ENCODE peak calls at places on chromosomes 4 and X, in four cellular contexts. One of them, this sample, is unnamed.

GRCh38 chrX:150898343-150899190 is at the start of gene CD99L2:
- DNase-seq in psoas muscle: peak; percentile 94
- DNase-seq in pancreas: peak; percentile 84
- DNase-seq in SK-N-SH: peak; percentile 94
- DNase-seq in this sample: peak; percentile 84

GRCh38 chrX:130125090-130125489 is 14.8 kb upstream of the ELF4 start:
- DNase-seq in psoas muscle: peak; percentile 56
- DNase-seq in pancreas: no peak
- DNase-seq in SK-N-SH: peak; percentile 71
- DNase-seq in this sample: peak; percentile 58

GRCh38 chr4:94459462-94460161 is 7.9 kb downstream of the PDLIM5 start:
- DNase-seq in psoas muscle: no peak
- DNase-seq in pancreas: no peak
- DNase-seq in SK-N-SH: no peak
- DNase-seq in this sample: no peak

GRCh38 chr4:15327311-15328298 is 100.2 kb upstream of the C1QTNF7 start:
- DNase-seq in psoas muscle: no peak
- DNase-seq in pancreas: no peak
- DNase-seq in SK-N-SH: no peak
- DNase-seq in this sample: no peak

GRCh38 chr4:40211224-40212185 is 14.7 kb downstream of the RHOH start:
- DNase-seq in psoas muscle: no peak
- DNase-seq in pancreas: no peak
- DNase-seq in SK-N-SH: no peak
- DNase-seq in this sample: no peak

GRCh38 chrX:154490021-154490413 is 412 bp downstream of the SLC10A3 start:
- DNase-seq in psoas muscle: no peak
- DNase-seq in pancreas: peak; percentile 37
- DNase-seq in SK-N-SH: peak; percentile 43
- DNase-seq in this sample: no peak

GRCh38 chr4:124970011-124970410 is 257.5 kb upstream of the ANKRD50 start:
- DNase-seq in psoas muscle: no peak
- DNase-seq in pancreas: no peak
- DNase-seq in SK-N-SH: no peak
- DNase-seq in this sample: no peak

GRCh38 chr4:126582737-126583136 is 1050.0 kb upstream of the INTU start:
- DNase-seq in psoas muscle: no peak
- DNase-seq in pancreas: no peak
- DNase-seq in SK-N-SH: no peak
- DNase-seq in this sample: no peak

GRCh38 chr4:148444296-148445070 is 2.3 kb upstream of the NR3C2 start:
- DNase-seq in psoas muscle: peak; percentile 73
- DNase-seq in pancreas: peak; percentile 46
- DNase-seq in SK-N-SH: peak; percentile 74
- DNase-seq in this sample: peak; percentile 88

GRCh38 chrX:16946971-16947562 is 609 bp downstream of the REPS2 start:
- DNase-seq in psoas muscle: peak; percentile 52
- DNase-seq in pancreas: peak; percentile 45
- DNase-seq in SK-N-SH: no peak
- DNase-seq in this sample: peak; percentile 13

GRCh38 chrX:135295944-135296305 is 13.4 kb upstream of the ETDC start:
- DNase-seq in psoas muscle: no peak
- DNase-seq in pancreas: no peak
- DNase-seq in SK-N-SH: no peak
- DNase-seq in this sample: no peak

GRCh38 chrX:147226801-147227200 is 412.3 kb upstream of the CXorf51A start:
- DNase-seq in psoas muscle: no peak
- DNase-seq in pancreas: no peak
- DNase-seq in SK-N-SH: no peak
- DNase-seq in this sample: no peak

GRCh38 chrX:143500751-143501150 is 16.5 kb downstream of the SPANXN3 start:
- DNase-seq in psoas muscle: no peak
- DNase-seq in pancreas: no peak
- DNase-seq in SK-N-SH: no peak
- DNase-seq in this sample: no peak
- TF ChIP-seq CTCF in psoas muscle: no peak
- TF ChIP-seq CTCF in pancreas: no peak
- TF ChIP-seq CTCF in SK-N-SH: no peak
- TF ChIP-seq CTCF in this sample: no peak

GRCh38 chr4:65943076-65943475 is 272.8 kb upstream of the EPHA5 start:
- DNase-seq in psoas muscle: no peak
- DNase-seq in pancreas: no peak
- DNase-seq in SK-N-SH: no peak
- DNase-seq in this sample: no peak
- TF ChIP-seq CTCF in psoas muscle: no peak
- TF ChIP-seq CTCF in pancreas: no peak
- TF ChIP-seq CTCF in SK-N-SH: peak; percentile 21
- TF ChIP-seq CTCF in this sample: no peak

DNA sequence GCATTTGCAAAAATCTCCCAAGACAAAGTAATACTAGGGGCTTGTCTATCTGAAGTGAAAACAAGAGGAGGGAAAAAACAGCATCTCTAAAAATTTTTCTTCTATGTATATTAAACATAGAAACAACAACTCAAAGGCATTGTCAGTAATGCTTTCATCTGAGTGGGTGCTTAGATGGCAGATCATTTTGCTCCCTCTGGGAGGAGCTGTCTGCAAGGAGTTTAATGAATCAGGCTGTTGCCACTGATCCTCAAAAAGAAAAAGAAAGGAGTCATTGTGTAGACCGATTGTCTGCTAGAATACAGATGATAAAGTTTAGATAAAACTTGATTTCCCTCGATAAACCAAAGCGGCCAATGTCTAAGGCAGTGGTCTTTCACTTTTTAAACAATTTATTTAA is 49.7 kb upstream of the KLHL8 start:
- DNase-seq in psoas muscle: no peak
- DNase-seq in pancreas: peak; percentile 16
- DNase-seq in SK-N-SH: peak; percentile 39
- DNase-seq in this sample: no peak
- TF ChIP-seq CTCF in psoas muscle: peak; percentile 34
- TF ChIP-seq CTCF in pancreas: no peak
- TF ChIP-seq CTCF in SK-N-SH: peak; percentile 66
- TF ChIP-seq CTCF in this sample: no peak

DNA sequence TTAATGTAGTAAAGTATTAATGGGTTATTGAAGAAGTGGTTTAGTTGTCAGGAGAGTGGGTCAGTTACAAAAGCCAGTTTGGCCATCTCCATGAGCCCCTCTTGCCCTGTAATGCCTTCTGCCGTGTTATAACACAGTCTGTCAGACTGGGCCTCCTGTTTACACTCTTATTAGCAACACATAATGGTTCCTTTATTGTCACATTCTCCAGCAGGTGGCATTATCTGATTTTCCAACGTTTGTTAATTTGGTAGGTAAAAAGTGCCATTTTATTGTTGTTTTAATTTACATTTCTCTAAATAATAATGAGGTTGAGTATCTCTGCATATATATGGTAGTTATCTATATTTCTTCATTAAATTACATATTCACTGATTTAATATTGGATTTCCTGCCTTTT is 560.8 kb downstream of the FGF13 start:
- DNase-seq in psoas muscle: no peak
- DNase-seq in pancreas: no peak
- DNase-seq in SK-N-SH: no peak
- DNase-seq in this sample: no peak
- TF ChIP-seq CTCF in psoas muscle: no peak
- TF ChIP-seq CTCF in pancreas: no peak
- TF ChIP-seq CTCF in SK-N-SH: peak; percentile 18
- TF ChIP-seq CTCF in this sample: no peak

This sample was measured in lower leg skin.